ENCODE peak calls at places on chromosome 16, in five cellular contexts. One of them, this sample, is unnamed.

GRCh38 chr16:48592839-48593429 is 17.0 kb downstream of the N4BP1 start:
- DNase-seq in SK-N-SH: no peak
- DNase-seq in left ventricle myocardium inferior: no peak
- DNase-seq in neural progenitor cell: peak; percentile 23
- DNase-seq in mesendoderm: peak; percentile 72
- DNase-seq in this sample: no peak

GRCh38 chr16:70364399-70364798 is 17.7 kb downstream of the DDX19A start:
- DNase-seq in SK-N-SH: no peak
- DNase-seq in left ventricle myocardium inferior: no peak
- DNase-seq in neural progenitor cell: no peak
- DNase-seq in mesendoderm: no peak
- DNase-seq in this sample: no peak

GRCh38 chr16:10940501-10941079 is 1.7 kb downstream of the DEXI start:
- DNase-seq in SK-N-SH: no peak
- DNase-seq in left ventricle myocardium inferior: no peak
- DNase-seq in neural progenitor cell: no peak
- DNase-seq in mesendoderm: no peak
- DNase-seq in this sample: no peak

GRCh38 chr16:29664133-29664912 is 1.3 kb downstream of the SPN start:
- DNase-seq in SK-N-SH: no peak
- DNase-seq in left ventricle myocardium inferior: no peak
- DNase-seq in neural progenitor cell: peak; percentile 47
- DNase-seq in mesendoderm: no peak
- DNase-seq in this sample: no peak

GRCh38 chr16:49811630-49812334 is 44.1 kb downstream of the ZNF423 start:
- DNase-seq in SK-N-SH: peak; percentile 96
- DNase-seq in left ventricle myocardium inferior: no peak
- DNase-seq in neural progenitor cell: peak; percentile 55
- DNase-seq in mesendoderm: peak; percentile 47
- DNase-seq in this sample: no peak

GRCh38 chr16:50296807-50297206 is 30.5 kb downstream of the ADCY7 start:
- DNase-seq in SK-N-SH: no peak
- DNase-seq in left ventricle myocardium inferior: no peak
- DNase-seq in neural progenitor cell: no peak
- DNase-seq in mesendoderm: no peak
- DNase-seq in this sample: no peak

GRCh38 chr16:23389201-23389600 is 63.8 kb downstream of the COG7 start:
- DNase-seq in SK-N-SH: no peak
- DNase-seq in left ventricle myocardium inferior: no peak
- DNase-seq in neural progenitor cell: no peak
- DNase-seq in mesendoderm: no peak
- DNase-seq in this sample: no peak

GRCh38 chr16:52545157-52545543 is 1.8 kb downstream of the TOX3 start:
- DNase-seq in SK-N-SH: no peak
- DNase-seq in left ventricle myocardium inferior: no peak
- DNase-seq in neural progenitor cell: peak; percentile 30
- DNase-seq in mesendoderm: no peak
- DNase-seq in this sample: no peak

GRCh38 chr16:75208861-75209505 is 2.0 kb upstream of the CTRB2 start:
- DNase-seq in SK-N-SH: no peak
- DNase-seq in left ventricle myocardium inferior: no peak
- DNase-seq in neural progenitor cell: no peak
- DNase-seq in mesendoderm: no peak
- DNase-seq in this sample: no peak

GRCh38 chr16:4754865-4755264 is 12.1 kb downstream of the ZNF500 start:
- DNase-seq in SK-N-SH: no peak
- DNase-seq in left ventricle myocardium inferior: no peak
- DNase-seq in neural progenitor cell: no peak
- DNase-seq in mesendoderm: no peak
- DNase-seq in this sample: no peak

GRCh38 chr16:3457434-3458252 is 14.2 kb downstream of the NAA60 start:
- DNase-seq in SK-N-SH: peak; percentile 100
- DNase-seq in left ventricle myocardium inferior: peak; percentile 92
- DNase-seq in neural progenitor cell: peak; percentile 98
- DNase-seq in mesendoderm: peak; percentile 95
- DNase-seq in this sample: no peak

GRCh38 chr16:49504626-49505025 is 131.0 kb downstream of the C16orf78 start:
- DNase-seq in SK-N-SH: no peak
- DNase-seq in left ventricle myocardium inferior: no peak
- DNase-seq in neural progenitor cell: no peak
- DNase-seq in mesendoderm: no peak
- DNase-seq in this sample: no peak

GRCh38 chr16:68215302-68215701 is 20.6 kb downstream of the ESRP2 start:
- DNase-seq in SK-N-SH: no peak
- DNase-seq in left ventricle myocardium inferior: no peak
- DNase-seq in neural progenitor cell: no peak
- DNase-seq in mesendoderm: no peak
- DNase-seq in this sample: no peak

GRCh38 chr16:70700101-70701020 is 14.5 kb upstream of the MTSS2 start:
- DNase-seq in SK-N-SH: no peak
- DNase-seq in left ventricle myocardium inferior: peak; percentile 77
- DNase-seq in neural progenitor cell: no peak
- DNase-seq in mesendoderm: no peak
- DNase-seq in this sample: no peak

GRCh38 chr16:78770353-78771091 is 671.1 kb downstream of the WWOX start:
- DNase-seq in SK-N-SH: peak; percentile 81
- DNase-seq in left ventricle myocardium inferior: peak; percentile 72
- DNase-seq in neural progenitor cell: peak; percentile 76
- DNase-seq in mesendoderm: peak; percentile 89
- DNase-seq in this sample: no peak

GRCh38 chr16:69476920-69477418 is 52.5 kb downstream of the CYB5B start:
- DNase-seq in SK-N-SH: no peak
- DNase-seq in left ventricle myocardium inferior: no peak
- DNase-seq in neural progenitor cell: no peak
- DNase-seq in mesendoderm: peak; percentile 37
- DNase-seq in this sample: peak; percentile 55

GRCh38 chr16:5977329-5977728 is 879.7 kb upstream of the EEF2KMT start:
- DNase-seq in SK-N-SH: no peak
- DNase-seq in left ventricle myocardium inferior: no peak
- DNase-seq in neural progenitor cell: no peak
- DNase-seq in mesendoderm: no peak
- DNase-seq in this sample: no peak

GRCh38 chr16:83624436-83625120 is 183.2 kb upstream of the HSBP1 start:
- DNase-seq in SK-N-SH: no peak
- DNase-seq in left ventricle myocardium inferior: no peak
- DNase-seq in neural progenitor cell: no peak
- DNase-seq in mesendoderm: no peak
- DNase-seq in this sample: no peak

GRCh38 chr16:64416232-64417010 is 705.4 kb downstream of the CDH11 start:
- DNase-seq in SK-N-SH: no peak
- DNase-seq in left ventricle myocardium inferior: no peak
- DNase-seq in neural progenitor cell: no peak
- DNase-seq in mesendoderm: no peak
- DNase-seq in this sample: no peak

GRCh38 chr16:66099261-66099660 is 267.2 kb upstream of the CDH5 start:
- DNase-seq in SK-N-SH: no peak
- DNase-seq in left ventricle myocardium inferior: no peak
- DNase-seq in neural progenitor cell: no peak
- DNase-seq in mesendoderm: no peak
- DNase-seq in this sample: no peak

GRCh38 chr16:64982581-64982980 is 139.3 kb downstream of the CDH11 start:
- DNase-seq in SK-N-SH: no peak
- DNase-seq in left ventricle myocardium inferior: no peak
- DNase-seq in neural progenitor cell: no peak
- DNase-seq in mesendoderm: no peak
- DNase-seq in this sample: no peak

GRCh38 chr16:15976225-15976812 is 26.9 kb downstream of the ABCC1 start:
- DNase-seq in SK-N-SH: no peak
- DNase-seq in left ventricle myocardium inferior: no peak
- DNase-seq in neural progenitor cell: no peak
- DNase-seq in mesendoderm: peak; percentile 81
- DNase-seq in this sample: no peak

GRCh38 chr16:49000594-49000993 is 281.0 kb downstream of the CBLN1 start:
- DNase-seq in SK-N-SH: no peak
- DNase-seq in left ventricle myocardium inferior: no peak
- DNase-seq in neural progenitor cell: peak; percentile 51
- DNase-seq in mesendoderm: peak; percentile 32
- DNase-seq in this sample: no peak

DNA sequence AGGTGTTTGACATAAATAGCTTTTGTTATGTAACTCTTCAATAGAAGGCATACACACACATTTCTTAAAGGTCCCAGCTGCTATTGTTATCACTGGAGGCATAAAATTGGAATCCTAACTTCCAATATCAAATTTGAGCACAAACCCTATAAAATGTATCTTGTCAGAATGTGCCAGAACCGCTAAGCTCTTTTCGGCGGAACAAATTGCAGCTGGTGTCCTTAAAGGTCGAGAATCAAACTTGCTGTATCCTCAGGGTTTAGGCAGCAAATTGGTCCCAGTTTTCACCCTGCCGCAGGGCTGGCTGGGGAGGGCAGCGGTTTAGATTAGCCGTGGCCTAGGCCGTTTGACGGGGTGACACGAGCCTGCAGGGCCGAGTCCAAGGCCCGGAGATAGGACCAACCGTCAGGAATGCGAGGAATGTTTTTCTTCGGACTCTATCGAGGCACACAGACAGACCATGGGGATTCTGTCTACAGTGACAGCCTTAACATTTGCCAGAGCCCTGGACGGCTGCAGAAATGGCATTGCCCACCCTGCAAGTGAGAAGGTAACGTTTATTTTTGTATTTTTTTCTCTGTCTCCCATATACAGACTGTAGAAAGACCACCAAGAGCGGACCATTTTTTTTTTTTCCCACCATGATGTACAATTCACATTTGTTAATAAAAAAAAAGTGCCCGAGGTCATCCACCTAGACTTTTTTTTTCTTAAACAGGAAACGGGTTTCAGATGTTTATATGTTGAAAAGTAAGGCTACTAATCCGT is 297.1 kb downstream of the IRF8 start:
- DNase-seq in SK-N-SH: no peak
- DNase-seq in left ventricle myocardium inferior: no peak
- DNase-seq in neural progenitor cell: peak; percentile 73
- DNase-seq in mesendoderm: peak; percentile 93
- DNase-seq in this sample: no peak
- H3K27me3 ChIP-seq in SK-N-SH: peaks cover 100% of the 10 kb centered on the region
- H3K27me3 ChIP-seq in left ventricle myocardium inferior: peaks cover 99% of the 10 kb centered on the region
- H3K27me3 ChIP-seq in neural progenitor cell: peaks cover 6% of the 10 kb centered on the region
- H3K27me3 ChIP-seq in mesendoderm: no peaks in the 10 kb centered on the region
- H3K27me3 ChIP-seq in this sample: peaks cover 28% of the 10 kb centered on the region

DNA sequence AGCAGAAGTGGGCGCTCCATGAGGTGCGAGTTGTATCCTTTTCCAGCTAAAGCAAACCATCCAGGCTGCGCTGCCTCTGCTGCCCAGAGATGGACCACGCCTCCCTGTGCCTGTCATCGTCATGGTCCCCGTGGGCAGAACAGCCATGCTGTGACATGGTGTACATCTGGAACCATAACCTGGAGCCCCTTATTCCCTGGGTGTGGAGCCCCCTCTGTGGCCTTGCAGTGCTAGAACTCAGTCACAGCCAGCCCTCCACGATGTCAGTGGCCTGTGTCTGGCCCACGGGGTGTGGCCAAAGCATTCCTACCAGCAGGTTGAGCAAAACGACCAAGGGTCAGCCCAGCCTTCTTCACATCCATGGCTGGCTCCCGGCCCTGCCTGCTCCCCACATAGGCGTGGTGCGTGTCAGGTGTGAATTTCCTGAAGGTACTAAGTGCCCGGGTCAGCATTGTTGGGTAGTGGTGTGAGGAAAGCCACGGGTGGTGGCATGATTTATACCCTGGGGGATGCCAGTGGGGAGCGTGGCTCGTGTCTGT is 22.7 kb upstream of the JPT2 start:
- DNase-seq in SK-N-SH: no peak
- DNase-seq in left ventricle myocardium inferior: no peak
- DNase-seq in neural progenitor cell: no peak
- DNase-seq in mesendoderm: no peak
- DNase-seq in this sample: no peak
- H3K36me3 ChIP-seq in SK-N-SH: peaks cover 67% of the 10 kb centered on the region
- H3K36me3 ChIP-seq in left ventricle myocardium inferior: peaks cover 72% of the 10 kb centered on the region
- H3K36me3 ChIP-seq in neural progenitor cell: peaks cover 3% of the 10 kb centered on the region
- H3K36me3 ChIP-seq in mesendoderm: peaks cover 10% of the 10 kb centered on the region
- H3K36me3 ChIP-seq in this sample: peaks cover 39% of the 10 kb centered on the region

GRCh38 chr16:85845276-85845675 is 45.8 kb downstream of the COX4I1 start:
- DNase-seq in SK-N-SH: no peak
- DNase-seq in left ventricle myocardium inferior: no peak
- DNase-seq in neural progenitor cell: no peak
- DNase-seq in mesendoderm: no peak
- DNase-seq in this sample: no peak

GRCh38 chr16:85843471-85844168 is 44.1 kb downstream of the COX4I1 start:
- DNase-seq in SK-N-SH: no peak
- DNase-seq in left ventricle myocardium inferior: no peak
- DNase-seq in neural progenitor cell: no peak
- DNase-seq in mesendoderm: no peak
- DNase-seq in this sample: no peak

GRCh38 chr16:85846461-85846860 is 47.0 kb downstream of the COX4I1 start:
- DNase-seq in SK-N-SH: no peak
- DNase-seq in left ventricle myocardium inferior: no peak
- DNase-seq in neural progenitor cell: no peak
- DNase-seq in mesendoderm: no peak
- DNase-seq in this sample: no peak

GRCh38 chr16:85844169-85844481 is 44.6 kb downstream of the COX4I1 start:
- DNase-seq in SK-N-SH: no peak
- DNase-seq in left ventricle myocardium inferior: no peak
- DNase-seq in neural progenitor cell: no peak
- DNase-seq in mesendoderm: no peak
- DNase-seq in this sample: no peak

DNA sequence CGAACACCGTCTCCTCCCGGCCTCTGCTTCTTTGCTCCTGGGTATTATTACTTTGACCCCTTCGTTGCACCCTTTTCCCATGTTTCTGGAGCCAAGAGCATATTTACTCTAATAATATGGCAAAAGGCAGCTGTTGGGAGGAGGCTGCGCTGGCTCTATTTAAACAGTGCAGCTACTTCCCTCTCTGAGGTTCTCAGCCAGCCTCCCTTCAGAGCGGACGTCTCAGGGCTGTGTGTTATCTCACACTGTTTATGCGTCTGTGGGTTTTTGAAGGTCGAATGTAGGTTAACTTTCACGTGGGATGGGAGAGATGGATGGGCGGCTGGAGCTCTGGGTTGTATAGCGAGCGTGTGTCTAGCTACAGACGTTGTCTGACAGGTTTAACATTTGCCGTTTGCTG is 45.3 kb downstream of the COX4I1 start:
- DNase-seq in SK-N-SH: no peak
- DNase-seq in left ventricle myocardium inferior: no peak
- DNase-seq in neural progenitor cell: no peak
- DNase-seq in mesendoderm: no peak
- DNase-seq in this sample: no peak
- H3K27me3 ChIP-seq in SK-N-SH: peaks cover 90% of the 10 kb centered on the region
- H3K27me3 ChIP-seq in left ventricle myocardium inferior: peaks cover 90% of the 10 kb centered on the region
- H3K27me3 ChIP-seq in neural progenitor cell: no peaks in the 10 kb centered on the region
- H3K27me3 ChIP-seq in mesendoderm: no peaks in the 10 kb centered on the region
- H3K27me3 ChIP-seq in this sample: peaks cover 3% of the 10 kb centered on the region

GRCh38 chr16:87742781-87743490 is 22.9 kb downstream of the KLHDC4 start:
- DNase-seq in SK-N-SH: no peak
- DNase-seq in left ventricle myocardium inferior: no peak
- DNase-seq in neural progenitor cell: no peak
- DNase-seq in mesendoderm: no peak
- DNase-seq in this sample: no peak

GRCh38 chr16:87741700-87742415 is 23.9 kb downstream of the KLHDC4 start:
- DNase-seq in SK-N-SH: no peak
- DNase-seq in left ventricle myocardium inferior: no peak
- DNase-seq in neural progenitor cell: no peak
- DNase-seq in mesendoderm: no peak
- DNase-seq in this sample: no peak

GRCh38 chr16:87747626-87748025 is 18.2 kb downstream of the KLHDC4 start:
- DNase-seq in SK-N-SH: no peak
- DNase-seq in left ventricle myocardium inferior: no peak
- DNase-seq in neural progenitor cell: no peak
- DNase-seq in mesendoderm: peak; percentile 10
- DNase-seq in this sample: no peak

GRCh38 chr16:87744750-87745514 is 20.9 kb downstream of the KLHDC4 start:
- DNase-seq in SK-N-SH: no peak
- DNase-seq in left ventricle myocardium inferior: no peak
- DNase-seq in neural progenitor cell: no peak
- DNase-seq in mesendoderm: no peak
- DNase-seq in this sample: no peak

GRCh38 chr16:87746178-87746577 is 19.6 kb downstream of the KLHDC4 start:
- DNase-seq in SK-N-SH: no peak
- DNase-seq in left ventricle myocardium inferior: no peak
- DNase-seq in neural progenitor cell: no peak
- DNase-seq in mesendoderm: no peak
- DNase-seq in this sample: no peak
- H3K36me3 ChIP-seq in SK-N-SH: peaks cover 56% of the 10 kb centered on the region
- H3K36me3 ChIP-seq in left ventricle myocardium inferior: peaks cover 82% of the 10 kb centered on the region
- H3K36me3 ChIP-seq in neural progenitor cell: no peaks in the 10 kb centered on the region
- H3K36me3 ChIP-seq in mesendoderm: peaks cover 3% of the 10 kb centered on the region
- H3K36me3 ChIP-seq in this sample: peaks cover 27% of the 10 kb centered on the region

This sample was measured in keratinocyte.